ENCODE peak calls at places on chromosomes 7 and 10, in ten cellular contexts. One of them, this sample, is unnamed.

GRCh38 chr10:53003094-53003493 is 230.5 kb upstream of the MBL2 start:
- DNase-seq in M059J: no peak
- DNase-seq in A549: no peak
- DNase-seq in cardiac fibroblast: no peak
- DNase-seq in A172: no peak
- DNase-seq in activated CD4-positive, alpha-beta T cell treated with anti-CD3 and anti-CD28 coated beads for 24 hours: no peak
- DNase-seq in non-pigmented ciliary epithelial cell: no peak
- DNase-seq in WTC11: no peak
- DNase-seq in fibroblast of lung: no peak
- DNase-seq in aorta: no peak
- DNase-seq in this sample: no peak

GRCh38 chr10:62437696-62438095 is 63.5 kb downstream of the ZNF365 start:
- DNase-seq in M059J: peak; percentile 70
- DNase-seq in A549: peak; percentile 40
- DNase-seq in cardiac fibroblast: peak; percentile 82
- DNase-seq in A172: peak; percentile 83
- DNase-seq in activated CD4-positive, alpha-beta T cell treated with anti-CD3 and anti-CD28 coated beads for 24 hours: no peak
- DNase-seq in non-pigmented ciliary epithelial cell: peak; percentile 50
- DNase-seq in WTC11: no peak
- DNase-seq in fibroblast of lung: peak; percentile 81
- DNase-seq in aorta: no peak
- DNase-seq in this sample: no peak

GRCh38 chr10:50420166-50420565 is 168.8 kb upstream of the ASAH2 start:
- DNase-seq in M059J: no peak
- DNase-seq in A549: no peak
- DNase-seq in cardiac fibroblast: no peak
- DNase-seq in A172: no peak
- DNase-seq in activated CD4-positive, alpha-beta T cell treated with anti-CD3 and anti-CD28 coated beads for 24 hours: no peak
- DNase-seq in non-pigmented ciliary epithelial cell: no peak
- DNase-seq in WTC11: no peak
- DNase-seq in fibroblast of lung: no peak
- DNase-seq in aorta: no peak
- DNase-seq in this sample: no peak

GRCh38 chr10:47043928-47044544 is 132.8 kb downstream of the PTPN20 start:
- DNase-seq in M059J: no peak
- DNase-seq in A549: no peak
- DNase-seq in cardiac fibroblast: no peak
- DNase-seq in A172: no peak
- DNase-seq in activated CD4-positive, alpha-beta T cell treated with anti-CD3 and anti-CD28 coated beads for 24 hours: no peak
- DNase-seq in non-pigmented ciliary epithelial cell: no peak
- DNase-seq in WTC11: no peak
- DNase-seq in fibroblast of lung: no peak
- DNase-seq in aorta: peak; percentile 49
- DNase-seq in this sample: no peak

GRCh38 chr10:126638542-126638941 is 32.0 kb downstream of the C10orf90 start:
- DNase-seq in M059J: peak; percentile 32
- DNase-seq in A549: no peak
- DNase-seq in cardiac fibroblast: no peak
- DNase-seq in A172: no peak
- DNase-seq in activated CD4-positive, alpha-beta T cell treated with anti-CD3 and anti-CD28 coated beads for 24 hours: no peak
- DNase-seq in non-pigmented ciliary epithelial cell: no peak
- DNase-seq in WTC11: no peak
- DNase-seq in fibroblast of lung: no peak
- DNase-seq in aorta: no peak
- DNase-seq in this sample: no peak

GRCh38 chr7:37211097-37211496 is 237.6 kb downstream of the ELMO1 start:
- DNase-seq in M059J: peak; percentile 22
- DNase-seq in A549: no peak
- DNase-seq in cardiac fibroblast: peak; percentile 88
- DNase-seq in A172: no peak
- DNase-seq in activated CD4-positive, alpha-beta T cell treated with anti-CD3 and anti-CD28 coated beads for 24 hours: no peak
- DNase-seq in non-pigmented ciliary epithelial cell: peak; percentile 2
- DNase-seq in WTC11: no peak
- DNase-seq in fibroblast of lung: peak; percentile 98
- DNase-seq in aorta: peak; percentile 80
- DNase-seq in this sample: no peak

GRCh38 chr7:121003986-121004685 is 15.6 kb downstream of the CPED1 start:
- DNase-seq in M059J: no peak
- DNase-seq in A549: no peak
- DNase-seq in cardiac fibroblast: no peak
- DNase-seq in A172: no peak
- DNase-seq in activated CD4-positive, alpha-beta T cell treated with anti-CD3 and anti-CD28 coated beads for 24 hours: no peak
- DNase-seq in non-pigmented ciliary epithelial cell: no peak
- DNase-seq in WTC11: no peak
- DNase-seq in fibroblast of lung: no peak
- DNase-seq in aorta: no peak
- DNase-seq in this sample: no peak

GRCh38 chr7:70706204-70706603 is 425.7 kb upstream of the GALNT17 start:
- DNase-seq in M059J: peak; percentile 18
- DNase-seq in A549: no peak
- DNase-seq in cardiac fibroblast: no peak
- DNase-seq in A172: no peak
- DNase-seq in activated CD4-positive, alpha-beta T cell treated with anti-CD3 and anti-CD28 coated beads for 24 hours: no peak
- DNase-seq in non-pigmented ciliary epithelial cell: no peak
- DNase-seq in WTC11: no peak
- DNase-seq in fibroblast of lung: no peak
- DNase-seq in aorta: no peak
- DNase-seq in this sample: no peak

GRCh38 chr10:78432582-78432981 is 398.9 kb downstream of the RPS24 start:
- DNase-seq in M059J: no peak
- DNase-seq in A549: no peak
- DNase-seq in cardiac fibroblast: peak; percentile 48
- DNase-seq in A172: no peak
- DNase-seq in activated CD4-positive, alpha-beta T cell treated with anti-CD3 and anti-CD28 coated beads for 24 hours: no peak
- DNase-seq in non-pigmented ciliary epithelial cell: no peak
- DNase-seq in WTC11: no peak
- DNase-seq in fibroblast of lung: peak; percentile 23
- DNase-seq in aorta: no peak
- DNase-seq in this sample: no peak

GRCh38 chr10:111023060-111023459 is 53.8 kb upstream of the ADRA2A start:
- DNase-seq in M059J: no peak
- DNase-seq in A549: no peak
- DNase-seq in cardiac fibroblast: no peak
- DNase-seq in A172: no peak
- DNase-seq in activated CD4-positive, alpha-beta T cell treated with anti-CD3 and anti-CD28 coated beads for 24 hours: no peak
- DNase-seq in non-pigmented ciliary epithelial cell: no peak
- DNase-seq in WTC11: no peak
- DNase-seq in fibroblast of lung: no peak
- DNase-seq in aorta: no peak
- DNase-seq in this sample: no peak

GRCh38 chr7:20206104-20206896 is 10.9 kb downstream of the MACC1 start:
- DNase-seq in M059J: no peak
- DNase-seq in A549: no peak
- DNase-seq in cardiac fibroblast: no peak
- DNase-seq in A172: no peak
- DNase-seq in activated CD4-positive, alpha-beta T cell treated with anti-CD3 and anti-CD28 coated beads for 24 hours: no peak
- DNase-seq in non-pigmented ciliary epithelial cell: no peak
- DNase-seq in WTC11: no peak
- DNase-seq in fibroblast of lung: no peak
- DNase-seq in aorta: no peak
- DNase-seq in this sample: no peak

GRCh38 chr7:100016209-100016901 is 959 bp downstream of the ZKSCAN1 start:
- DNase-seq in M059J: no peak
- DNase-seq in A549: no peak
- DNase-seq in cardiac fibroblast: peak; percentile 28
- DNase-seq in A172: no peak
- DNase-seq in activated CD4-positive, alpha-beta T cell treated with anti-CD3 and anti-CD28 coated beads for 24 hours: no peak
- DNase-seq in non-pigmented ciliary epithelial cell: no peak
- DNase-seq in WTC11: no peak
- DNase-seq in fibroblast of lung: no peak
- DNase-seq in aorta: no peak
- DNase-seq in this sample: no peak

GRCh38 chr7:91512958-91513357 is 248.7 kb downstream of the FZD1 start:
- DNase-seq in M059J: peak; percentile 72
- DNase-seq in A549: no peak
- DNase-seq in cardiac fibroblast: no peak
- DNase-seq in A172: peak; percentile 88
- DNase-seq in activated CD4-positive, alpha-beta T cell treated with anti-CD3 and anti-CD28 coated beads for 24 hours: no peak
- DNase-seq in non-pigmented ciliary epithelial cell: no peak
- DNase-seq in WTC11: no peak
- DNase-seq in fibroblast of lung: no peak
- DNase-seq in aorta: no peak
- DNase-seq in this sample: no peak

GRCh38 chr10:70034252-70034651 is 18.4 kb upstream of the MACROH2A2 start:
- DNase-seq in M059J: no peak
- DNase-seq in A549: no peak
- DNase-seq in cardiac fibroblast: no peak
- DNase-seq in A172: no peak
- DNase-seq in activated CD4-positive, alpha-beta T cell treated with anti-CD3 and anti-CD28 coated beads for 24 hours: no peak
- DNase-seq in non-pigmented ciliary epithelial cell: no peak
- DNase-seq in WTC11: no peak
- DNase-seq in fibroblast of lung: no peak
- DNase-seq in aorta: no peak
- DNase-seq in this sample: no peak

GRCh38 chr10:123134058-123134914 is 1.5 kb upstream of the HMX3 start:
- DNase-seq in M059J: no peak
- DNase-seq in A549: no peak
- DNase-seq in cardiac fibroblast: peak; percentile 43
- DNase-seq in A172: no peak
- DNase-seq in activated CD4-positive, alpha-beta T cell treated with anti-CD3 and anti-CD28 coated beads for 24 hours: no peak
- DNase-seq in non-pigmented ciliary epithelial cell: no peak
- DNase-seq in WTC11: no peak
- DNase-seq in fibroblast of lung: no peak
- DNase-seq in aorta: no peak
- DNase-seq in this sample: no peak

GRCh38 chr10:124255556-124255955 is 162.2 kb upstream of the CHST15 start:
- DNase-seq in M059J: no peak
- DNase-seq in A549: no peak
- DNase-seq in cardiac fibroblast: no peak
- DNase-seq in A172: no peak
- DNase-seq in activated CD4-positive, alpha-beta T cell treated with anti-CD3 and anti-CD28 coated beads for 24 hours: no peak
- DNase-seq in non-pigmented ciliary epithelial cell: no peak
- DNase-seq in WTC11: no peak
- DNase-seq in fibroblast of lung: no peak
- DNase-seq in aorta: no peak
- DNase-seq in this sample: no peak

GRCh38 chr10:61662794-61663259 is at the start of gene CABCOCO1:
- DNase-seq in M059J: peak; percentile 80
- DNase-seq in A549: peak; percentile 72
- DNase-seq in cardiac fibroblast: peak; percentile 65
- DNase-seq in A172: peak; percentile 52
- DNase-seq in activated CD4-positive, alpha-beta T cell treated with anti-CD3 and anti-CD28 coated beads for 24 hours: no peak
- DNase-seq in non-pigmented ciliary epithelial cell: no peak
- DNase-seq in WTC11: peak; percentile 84
- DNase-seq in fibroblast of lung: peak; percentile 71
- DNase-seq in aorta: peak; percentile 91
- DNase-seq in this sample: no peak

GRCh38 chr10:77873558-77874380 is 52.8 kb downstream of the DLG5 start:
- DNase-seq in M059J: peak; percentile 96
- DNase-seq in A549: peak; percentile 30
- DNase-seq in cardiac fibroblast: peak; percentile 44
- DNase-seq in A172: peak; percentile 91
- DNase-seq in activated CD4-positive, alpha-beta T cell treated with anti-CD3 and anti-CD28 coated beads for 24 hours: no peak
- DNase-seq in non-pigmented ciliary epithelial cell: no peak
- DNase-seq in WTC11: no peak
- DNase-seq in fibroblast of lung: peak; percentile 13
- DNase-seq in aorta: no peak
- DNase-seq in this sample: peak; percentile 76

This sample was measured in stimulated activated effector memory CD8-positive, alpha-beta T cell treated with anti-CD3 and anti-CD28 coated beads, Interleukin-12 subunit alpha, Interleukin-12 subunit beta, amount 100 ng/mL, for 72 hours.